ENCODE peak calls at places on chromosomes 6 and 20, in seven cellular contexts. D is esophagus squamous epithelium, H is cardiac muscle cell, S is astrocyte of the spinal cord, T is psoas muscle, X is WTC11, B is NB4. F is an unnamed sample.

GRCh38 chr6:15663057-15663638 is 320 bp upstream of the DTNBP1 start:
- DNase-seq in D (no peak), H (peak), S (peak), T (no peak), X (no peak), B (peak), F (peak)

GRCh38 chr20:43910564-43910963 is 4.1 kb upstream of the TOX2 start:
- DNase-seq in D (no peak), H (no peak), S (no peak), T (no peak), X (no peak), B (no peak), F (no peak)

GRCh38 chr6:170029416-170030283 is 261.2 kb downstream of the DLL1 start:
- DNase-seq in D (no peak), H (no peak), S (no peak), T (no peak), X (peak), B (no peak), F (no peak)

GRCh38 chr6:42782689-42783176 is 881 bp downstream of the BICRAL start:
- DNase-seq in D (no peak), H (peak), S (peak), T (peak), X (peak), B (peak), F (peak)

GRCh38 chr6:135030532-135031178 is 24.0 kb downstream of the HBS1L start:
- DNase-seq in D (no peak), H (peak), S (no peak), T (no peak), X (no peak), B (no peak), F (no peak)

GRCh38 chr6:46279874-46280273 is 109.1 kb upstream of the ENPP5 start:
- DNase-seq in D (no peak), H (peak), S (no peak), T (no peak), X (no peak), B (no peak), F (no peak)

GRCh38 chr20:51221791-51222408 is 199.0 kb upstream of the KCNG1 start:
- DNase-seq in D (no peak), H (peak), S (peak), T (peak), X (peak), B (peak), F (peak)

GRCh38 chr6:95431637-95432228 is 145.6 kb upstream of the MANEA start:
- DNase-seq in D (no peak), H (peak), S (peak), T (no peak), X (peak), B (peak), F (no peak)

GRCh38 chr6:150072201-150072600 is 3.3 kb upstream of the ULBP3 start:
- DNase-seq in D (no peak), H (peak), S (no peak), T (peak), X (no peak), B (peak), F (no peak)

GRCh38 chr6:157089258-157089657 is 234.1 kb downstream of the TMEM242 start:
- DNase-seq in D (no peak), H (peak), S (peak), T (no peak), X (peak), B (no peak), F (peak)

GRCh38 chr6:111534366-111534765 is 51.3 kb upstream of the REV3L start:
- DNase-seq in D (no peak), H (peak), S (peak), T (peak), X (no peak), B (peak), F (no peak)

GRCh38 chr20:49028684-49029083 is 17.4 kb upstream of the CSE1L start:
- DNase-seq in D (no peak), H (peak), S (no peak), T (no peak), X (no peak), B (peak), F (no peak)
- TF ChIP-seq CTCF in D (peak), H (peak), S (peak), T (no peak), X (no peak), B (peak), F (peak)

GRCh38 chr6:30169658-30170614 is 6.6 kb downstream of the TRIM15 start:
- DNase-seq in D (no peak), H (peak), S (peak), T (no peak), X (no peak), B (peak), F (peak)
- TF ChIP-seq CTCF in D (peak), H (peak), S (peak), T (peak), X (peak), B (peak), F (peak)

GRCh38 chr6:163579880-163580295 is 165.4 kb downstream of the QKI start:
- DNase-seq in D (no peak), H (no peak), S (peak), T (no peak), X (no peak), B (peak), F (no peak)
- TF ChIP-seq CTCF in D (no peak), H (peak), S (peak), T (peak), X (no peak), B (peak), F (no peak)

GRCh38 chr20:56409521-56409920 is 2.5 kb upstream of the CASS4 start:
- DNase-seq in D (no peak), H (peak), S (no peak), T (no peak), X (no peak), B (peak), F (no peak)
- TF ChIP-seq CTCF in D (no peak), H (no peak), S (no peak), T (no peak), X (no peak), B (no peak), F (no peak)

DNA sequence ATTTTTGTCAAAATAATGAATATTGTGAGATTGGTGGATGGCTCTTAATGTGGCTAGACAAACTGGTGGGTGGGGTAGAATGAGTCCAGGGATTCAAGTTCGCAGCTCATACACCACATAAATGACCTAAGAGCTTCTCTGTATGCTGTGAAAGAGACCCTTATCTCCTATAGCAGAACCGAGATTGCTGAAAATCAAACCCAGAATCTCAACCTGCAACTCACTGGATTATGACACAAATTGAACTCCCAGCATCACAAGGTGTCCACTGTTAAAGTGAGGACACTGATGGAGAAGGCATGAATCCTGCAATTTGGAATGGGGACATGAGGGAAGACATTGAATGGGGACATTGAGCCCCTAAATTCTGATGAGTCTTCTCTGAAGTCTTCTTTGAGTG is 51.3 kb upstream of the CNKSR3 start:
- DNase-seq in D (no peak), H (no peak), S (no peak), T (no peak), X (no peak), B (no peak), F (no peak)
- TF ChIP-seq CTCF in D (no peak), H (no peak), S (no peak), T (no peak), X (no peak), B (no peak), F (no peak)

GRCh38 chr6:30963641-30964040 is 19.9 kb upstream of the MUC21 start:
- DNase-seq in D (no peak), H (no peak), S (peak), T (no peak), X (no peak), B (no peak), F (no peak)

GRCh38 chr6:30962716-30963115 is 20.8 kb upstream of the MUC21 start:
- DNase-seq in D (no peak), H (no peak), S (no peak), T (no peak), X (no peak), B (no peak), F (no peak)

GRCh38 chr6:30964075-30964474 is 19.4 kb upstream of the MUC21 start:
- DNase-seq in D (no peak), H (no peak), S (peak), T (no peak), X (no peak), B (peak), F (no peak)

GRCh38 chr6:30965140-30965601 is 18.3 kb upstream of the MUC21 start:
- DNase-seq in D (no peak), H (no peak), S (no peak), T (no peak), X (no peak), B (no peak), F (no peak)

GRCh38 chr6:30966154-30966553 is 17.4 kb upstream of the MUC21 start:
- DNase-seq in D (no peak), H (no peak), S (no peak), T (no peak), X (no peak), B (no peak), F (no peak)
- TF ChIP-seq CTCF in D (no peak), H (no peak), S (no peak), T (no peak), X (no peak), B (no peak), F (no peak)

DNA sequence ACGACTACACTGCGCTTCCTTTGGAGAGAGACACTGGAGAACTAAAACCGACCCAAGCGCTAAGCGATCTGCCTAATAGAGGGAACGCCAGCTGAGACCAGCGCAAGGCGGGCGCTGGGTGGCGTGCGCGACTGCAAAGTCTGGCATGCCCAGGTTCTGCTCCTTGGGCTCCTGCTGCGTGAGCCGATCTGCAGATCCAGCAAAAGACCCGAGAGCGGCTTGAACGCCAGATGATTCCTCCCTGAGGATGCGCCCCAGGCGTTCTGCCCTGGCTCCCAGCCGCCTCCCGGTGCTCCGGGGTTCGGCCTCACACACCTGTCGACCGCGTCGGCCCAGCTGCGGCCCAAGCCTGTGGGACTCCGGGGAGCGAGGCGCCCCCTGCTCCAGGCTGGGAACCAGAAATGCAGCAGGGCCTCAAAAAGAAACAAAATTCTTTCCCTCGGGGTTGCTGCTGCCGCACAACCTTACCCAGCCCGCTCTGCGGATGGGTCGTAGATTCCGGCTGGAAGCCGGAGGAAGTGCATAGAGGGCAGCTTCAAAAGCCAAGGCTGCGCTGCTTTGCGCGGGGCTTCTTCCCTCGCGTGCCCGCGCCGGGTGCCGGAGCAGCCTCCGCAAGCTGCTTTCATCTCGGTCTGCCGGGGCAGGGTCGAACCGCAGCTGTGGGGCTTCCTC is 17.9 kb upstream of the PRDM13 start:
- DNase-seq in D (no peak), H (peak), S (peak), T (peak), X (peak), B (peak), F (peak)
- TF ChIP-seq CTCF in D (peak), H (peak), S (peak), T (peak), X (no peak), B (peak), F (peak)

GRCh38 chr6:36979343-36979742 is 6.7 kb downstream of the MTCH1 start:
- DNase-seq in D (no peak), H (peak), S (peak), T (no peak), X (no peak), B (no peak), F (peak)

GRCh38 chr6:36980129-36980528 is 5.9 kb downstream of the MTCH1 start:
- DNase-seq in D (no peak), H (no peak), S (no peak), T (no peak), X (no peak), B (no peak), F (no peak)

GRCh38 chr6:36983538-36983937 is 2.5 kb downstream of the MTCH1 start:
- DNase-seq in D (no peak), H (no peak), S (no peak), T (no peak), X (no peak), B (no peak), F (no peak)

GRCh38 chr6:36978687-36979086 is 7.3 kb downstream of the MTCH1 start:
- DNase-seq in D (no peak), H (no peak), S (no peak), T (no peak), X (no peak), B (no peak), F (no peak)

GRCh38 chr6:36980876-36981619 is 4.9 kb downstream of the MTCH1 start:
- DNase-seq in D (no peak), H (no peak), S (no peak), T (no peak), X (no peak), B (no peak), F (no peak)
- TF ChIP-seq CTCF in D (no peak), H (no peak), S (peak), T (peak), X (no peak), B (no peak), F (no peak)

GRCh38 chr20:41178495-41178894 is 41.2 kb downstream of the PLCG1 start:
- DNase-seq in D (no peak), H (no peak), S (no peak), T (no peak), X (no peak), B (no peak), F (no peak)

GRCh38 chr20:41177636-41178035 is 40.3 kb downstream of the PLCG1 start:
- DNase-seq in D (no peak), H (peak), S (peak), T (peak), X (peak), B (no peak), F (peak)

GRCh38 chr20:41180599-41181333 is 43.4 kb downstream of the PLCG1 start:
- DNase-seq in D (no peak), H (no peak), S (no peak), T (no peak), X (peak), B (no peak), F (no peak)

GRCh38 chr20:41179961-41180360 is 42.6 kb downstream of the PLCG1 start:
- DNase-seq in D (no peak), H (no peak), S (no peak), T (no peak), X (peak), B (no peak), F (no peak)

DNA sequence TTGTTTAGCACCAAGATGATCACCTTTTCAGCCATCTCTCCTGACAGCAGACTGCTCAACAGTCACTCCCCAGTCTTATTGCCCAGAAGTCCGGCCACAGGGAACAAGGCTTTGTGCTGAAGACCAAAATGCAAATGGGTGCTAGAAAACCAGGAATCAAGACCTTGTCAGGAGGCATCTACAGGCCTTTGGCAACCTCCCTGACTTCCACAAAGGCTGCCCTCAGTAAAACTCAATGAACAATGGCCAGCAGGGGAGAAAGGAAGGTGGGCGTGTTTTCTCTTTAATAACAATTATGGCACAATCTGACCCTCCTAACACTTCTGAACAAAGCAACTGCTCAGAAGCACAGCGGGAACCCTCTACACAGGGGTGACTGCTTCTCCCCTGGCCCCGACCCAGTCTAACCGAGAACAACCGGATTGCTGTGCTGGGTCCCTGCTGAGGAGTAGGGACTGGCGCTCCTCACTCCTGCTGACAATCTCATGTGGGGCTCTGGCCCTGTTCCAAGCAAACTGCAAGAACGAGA is 41.6 kb downstream of the PLCG1 start:
- DNase-seq in D (no peak), H (peak), S (peak), T (no peak), X (peak), B (no peak), F (no peak)
- TF ChIP-seq CTCF in D (no peak), H (peak), S (no peak), T (no peak), X (no peak), B (no peak), F (no peak)

GRCh38 chr6:34508425-34508824 is 42.5 kb downstream of the PACSIN1 start:
- DNase-seq in D (no peak), H (no peak), S (no peak), T (no peak), X (no peak), B (no peak), F (no peak)
- TF ChIP-seq CTCF in D (no peak), H (peak), S (no peak), T (no peak), X (no peak), B (no peak), F (no peak)